ENCODE peak calls at places on chromosomes 1 and 21, in four cellular contexts. I is mammary epithelial cell, H is T follicular helper cell, K is GM20000. Y is an unnamed sample.

GRCh38 chr1:222413436-222413835 is 134.5 kb downstream of the HHIPL2 start:
- DNase-seq in I (no peak), H (no peak), K (no peak), Y (peak; percentile 6)

GRCh38 chr1:62841587-62842169 is 57.7 kb downstream of the ATG4C start:
- DNase-seq in I (peak; percentile 35), H (no peak), K (peak; percentile 50), Y (peak; percentile 87)

GRCh38 chr1:153375511-153375910 is at the start of gene S100A12:
- DNase-seq in I (peak; percentile 94), H (no peak), K (no peak), Y (no peak)

GRCh38 chr1:201546093-201546492 is 7.2 kb downstream of the NAV1 start:
- DNase-seq in I (no peak), H (no peak), K (peak; percentile 32), Y (peak; percentile 28)

GRCh38 chr1:30525980-30526651 is 197.3 kb downstream of the MATN1 start:
- DNase-seq in I (peak; percentile 84), H (no peak), K (no peak), Y (no peak)

GRCh38 chr21:37578471-37579126 is 212.0 kb downstream of the DYRK1A start:
- DNase-seq in I (no peak), H (no peak), K (no peak), Y (no peak)

GRCh38 chr1:36118805-36119204 is 6.2 kb downstream of the COL8A2 start:
- DNase-seq in I (no peak), H (no peak), K (no peak), Y (no peak)

GRCh38 chr1:203338335-203339036 is 12.4 kb downstream of the FMOD start:
- DNase-seq in I (peak; percentile 37), H (peak; percentile 45), K (peak; percentile 82), Y (peak; percentile 30)

GRCh38 chr21:28142692-28143091 is 850.0 kb downstream of the LTN1 start:
- DNase-seq in I (peak; percentile 53), H (no peak), K (no peak), Y (no peak)

GRCh38 chr1:15167386-15167785 is 13.8 kb downstream of the TMEM51 start:
- DNase-seq in I (peak; percentile 57), H (no peak), K (no peak), Y (no peak)